ENCODE peak calls at places on chromosomes 3 and 15, in nine cellular contexts. H, L, Y, G, U, O, P, V and N are unnamed samples.

GRCh38 chr3:61914277-61914676 is 352.9 kb downstream of the PTPRG start:
- DNase-seq in L (no peak), O (peak), G (no peak), U (no peak), H (no peak), V (no peak), P (no peak), Y (no peak), N (no peak)

GRCh38 chr15:95857124-95857757 is 473.3 kb upstream of the NR2F2 start:
- DNase-seq in O (no peak), G (no peak), V (no peak), Y (no peak), L (no peak), P (no peak), H (no peak), U (no peak), N (no peak)

GRCh38 chr3:46665763-46666470 is 27.6 kb downstream of the ALS2CL start:
- DNase-seq in V (peak), Y (no peak), U (no peak), O (no peak), P (no peak), L (no peak), G (no peak), H (no peak), N (no peak)

GRCh38 chr3:5431811-5432378 is 244.4 kb downstream of the EDEM1 start:
- DNase-seq in P (no peak), O (no peak), Y (no peak), V (no peak), U (no peak), H (no peak), L (no peak), G (no peak), N (no peak)

GRCh38 chr15:49900836-49901235 is 218.2 kb downstream of the ATP8B4 start:
- DNase-seq in U (no peak), L (no peak), G (no peak), P (no peak), O (no peak), H (no peak), V (no peak), Y (no peak), N (no peak)

GRCh38 chr3:42692667-42693529 is 7.6 kb downstream of the KLHL40 start:
- DNase-seq in H (no peak), L (no peak), U (no peak), Y (no peak), P (no peak), V (no peak), O (no peak), G (no peak), N (no peak)

GRCh38 chr15:39869251-39869650 is 50.8 kb downstream of the GPR176 start:
- DNase-seq in Y (no peak), L (peak), P (no peak), O (no peak), G (no peak), U (no peak), V (no peak), H (no peak), N (no peak)

GRCh38 chr3:153144779-153145178 is 17.2 kb upstream of the RAP2B start:
- DNase-seq in P (no peak), Y (no peak), G (no peak), H (no peak), L (no peak), O (peak), U (no peak), V (no peak), N (no peak)

GRCh38 chr3:39962566-39962965 is 153.2 kb downstream of the MYRIP start:
- DNase-seq in Y (no peak), O (no peak), P (no peak), L (no peak), H (no peak), V (peak), G (no peak), U (no peak), N (no peak)

GRCh38 chr3:11167590-11167989 is 13.3 kb downstream of the HRH1 start:
- DNase-seq in Y (no peak), G (no peak), L (no peak), P (no peak), V (no peak), H (no peak), U (no peak), O (no peak), N (no peak)

GRCh38 chr15:71341811-71342550 is 226.7 kb downstream of the THSD4 start:
- DNase-seq in U (no peak), L (no peak), P (no peak), Y (no peak), H (no peak), O (no peak), V (no peak), G (no peak), N (no peak)

GRCh38 chr3:56753206-56753605 is 48.5 kb downstream of the ARHGEF3 start:
- DNase-seq in Y (no peak), P (no peak), U (no peak), O (no peak), L (no peak), G (no peak), V (no peak), H (no peak), N (peak)

GRCh38 chr3:43620953-43621405 is 832 bp downstream of the ANO10 start:
- DNase-seq in Y (peak), L (no peak), U (no peak), V (no peak), O (no peak), P (no peak), H (no peak), G (no peak), N (no peak)

GRCh38 chr3:184941408-184941807 is 129.4 kb downstream of the VPS8 start:
- DNase-seq in O (no peak), L (no peak), U (no peak), Y (no peak), P (no peak), H (no peak), V (no peak), G (no peak), N (no peak)

GRCh38 chr3:129534428-129535027 is 6.1 kb downstream of the RHO start:
- DNase-seq in O (no peak), G (no peak), L (no peak), P (no peak), V (no peak), Y (no peak), U (no peak), H (no peak), N (no peak)

GRCh38 chr15:90184786-90185704 is 16.1 kb upstream of the SEMA4B start:
- DNase-seq in H (peak), L (peak), Y (peak), P (peak), U (peak), O (no peak), G (peak), V (peak), N (peak)

GRCh38 chr15:62456011-62456920 is 291.2 kb upstream of the C2CD4B start:
- DNase-seq in P (no peak), U (no peak), L (no peak), G (no peak), Y (no peak), V (no peak), H (no peak), O (no peak), N (no peak)

GRCh38 chr3:127675651-127676391 is 3.1 kb downstream of the ABTB1 start:
- DNase-seq in P (no peak), U (no peak), G (no peak), L (no peak), H (no peak), V (peak), O (no peak), Y (no peak), N (no peak)

GRCh38 chr3:99714146-99714545 is 75.8 kb downstream of the COL8A1 start:
- DNase-seq in O (peak), G (no peak), H (no peak), V (no peak), L (no peak), U (no peak), P (no peak), Y (no peak), N (no peak)

GRCh38 chr3:188180114-188180513 is 26.2 kb downstream of the LPP start:
- DNase-seq in Y (no peak), U (no peak), O (no peak), V (no peak), L (no peak), P (no peak), H (no peak), G (no peak), N (no peak)